ENCODE peak calls at places on chromosome 20, in ten cellular contexts. F is GM04503; L is A673; P is ELF-1; C is myocyte; E is activated effector memory CD4-positive, alpha-beta T cell treated with Interleukin-2 at 50 U/mL for 16 hours; M is activated gamma-delta T cell treated with anti-CD3 and anti-CD28 coated beads, Interleukin-2, amount 50 U/mL, for 16 hours; W is PC-3; I is activated naive CD8-positive, alpha-beta T cell treated with anti-CD3 and anti-CD28 coated beads, Interleukin-2, amount 50 U/mL, for 24 hours; N is activated naive CD4-positive, alpha-beta T cell. Z is an unnamed sample.

GRCh38 chr20:3696200-3696599 is 14.4 kb upstream of the ADAM33 start:
- DNase-seq in C (no peak), E (no peak), M (no peak), L (no peak), F (no peak), P (no peak), I (no peak), N (no peak), W (peak), Z (no peak)

GRCh38 chr20:51596656-51597388 is 54.3 kb upstream of the NFATC2 start:
- DNase-seq in W (no peak), F (no peak), L (no peak), E (no peak), M (no peak), N (no peak), C (no peak), I (no peak), P (no peak), Z (no peak)

GRCh38 chr20:3222635-3223600 is 13.6 kb downstream of the ITPA start:
- DNase-seq in F (no peak), C (peak), W (peak), N (peak), E (no peak), L (no peak), P (no peak), M (no peak), I (peak), Z (no peak)

GRCh38 chr20:37075932-37076685 is 19.7 kb downstream of the RBL1 start:
- DNase-seq in I (no peak), N (no peak), W (peak), L (no peak), E (no peak), M (no peak), P (no peak), F (no peak), C (no peak), Z (peak)

GRCh38 chr20:48733296-48733790 is 94.5 kb downstream of the PREX1 start:
- DNase-seq in W (no peak), I (no peak), N (no peak), P (no peak), F (no peak), C (no peak), L (peak), M (no peak), E (no peak), Z (peak)

GRCh38 chr20:63495771-63496403 is 3.0 kb downstream of the EEF1A2 start:
- DNase-seq in N (peak), F (no peak), M (peak), L (peak), I (peak), P (peak), C (peak), W (peak), E (peak), Z (no peak)

GRCh38 chr20:57509665-57510237 is 15.2 kb downstream of the CTCFL start:
- DNase-seq in E (no peak), F (no peak), I (peak), W (peak), L (peak), C (peak), P (peak), M (no peak), N (no peak), Z (peak)

GRCh38 chr20:56187791-56188190 is 60.7 kb upstream of the MC3R start:
- DNase-seq in W (peak), M (no peak), F (no peak), L (peak), N (no peak), P (peak), I (no peak), E (no peak), C (peak), Z (peak)

GRCh38 chr20:653590-654426 is 808 bp upstream of the SRXN1 start:
- DNase-seq in F (no peak), N (no peak), M (no peak), W (no peak), E (no peak), L (no peak), I (no peak), P (no peak), C (no peak), Z (no peak)

GRCh38 chr20:25499855-25500434 is 85.4 kb downstream of the NINL start:
- DNase-seq in I (no peak), E (no peak), F (no peak), C (no peak), P (no peak), L (no peak), M (no peak), N (no peak), W (no peak), Z (no peak)

GRCh38 chr20:50915424-50915823 is 15.8 kb downstream of the ADNP start:
- DNase-seq in C (no peak), F (no peak), W (peak), I (no peak), P (no peak), L (peak), M (no peak), N (no peak), E (no peak), Z (no peak)

GRCh38 chr20:17843246-17844132 is 125.1 kb downstream of the SNX5 start:
- DNase-seq in C (peak), P (no peak), I (peak), L (no peak), W (peak), M (no peak), F (peak), E (peak), N (no peak), Z (peak)

Z was measured in M059J.